ENCODE peak calls at places on chromosomes 3 and 15, in seven cellular contexts. One of them, this sample, is unnamed.

GRCh38 chr3:148534089-148534988 is 163.4 kb upstream of the AGTR1 start:
- DNase-seq in NCI-H146: no peak
- DNase-seq in activated gamma-delta T cell treated with Interleukin-2 at 50 U/mL for 16 hours: no peak
- DNase-seq in A549: no peak
- DNase-seq in HFFc6: no peak
- DNase-seq in HTR-8/SVneo: no peak
- DNase-seq in hepatocyte: no peak
- DNase-seq in this sample: no peak

GRCh38 chr15:44662478-44663409 is 718 bp downstream of the SPG11 start:
- DNase-seq in A549: peak
- DNase-seq in NCI-H146: peak
- DNase-seq in HTR-8/SVneo: peak
- DNase-seq in HFFc6: peak
- DNase-seq in hepatocyte: peak
- DNase-seq in activated gamma-delta T cell treated with Interleukin-2 at 50 U/mL for 16 hours: peak
- DNase-seq in this sample: peak

GRCh38 chr3:100042144-100042543 is 72.2 kb downstream of the FILIP1L start:
- DNase-seq in activated gamma-delta T cell treated with Interleukin-2 at 50 U/mL for 16 hours: no peak
- DNase-seq in NCI-H146: no peak
- DNase-seq in HFFc6: peak
- DNase-seq in HTR-8/SVneo: no peak
- DNase-seq in A549: no peak
- DNase-seq in hepatocyte: peak
- DNase-seq in this sample: no peak

GRCh38 chr3:80285370-80285769 is 517.6 kb upstream of the ROBO1 start:
- DNase-seq in hepatocyte: peak
- DNase-seq in A549: no peak
- DNase-seq in NCI-H146: no peak
- DNase-seq in HTR-8/SVneo: peak
- DNase-seq in HFFc6: no peak
- DNase-seq in activated gamma-delta T cell treated with Interleukin-2 at 50 U/mL for 16 hours: no peak
- DNase-seq in this sample: no peak

GRCh38 chr3:146557745-146558144 is 13.3 kb upstream of the PLSCR1 start:
- DNase-seq in NCI-H146: no peak
- DNase-seq in hepatocyte: no peak
- DNase-seq in HFFc6: no peak
- DNase-seq in HTR-8/SVneo: no peak
- DNase-seq in activated gamma-delta T cell treated with Interleukin-2 at 50 U/mL for 16 hours: no peak
- DNase-seq in A549: no peak
- DNase-seq in this sample: no peak

GRCh38 chr15:84790676-84791075 is 26.5 kb upstream of the ALPK3 start:
- DNase-seq in A549: no peak
- DNase-seq in hepatocyte: no peak
- DNase-seq in NCI-H146: no peak
- DNase-seq in HFFc6: no peak
- DNase-seq in HTR-8/SVneo: no peak
- DNase-seq in activated gamma-delta T cell treated with Interleukin-2 at 50 U/mL for 16 hours: no peak
- DNase-seq in this sample: no peak

GRCh38 chr15:96324900-96325299 is 5.6 kb upstream of the NR2F2 start:
- DNase-seq in NCI-H146: no peak
- DNase-seq in activated gamma-delta T cell treated with Interleukin-2 at 50 U/mL for 16 hours: no peak
- DNase-seq in A549: no peak
- DNase-seq in hepatocyte: no peak
- DNase-seq in HFFc6: no peak
- DNase-seq in HTR-8/SVneo: no peak
- DNase-seq in this sample: no peak

GRCh38 chr3:150371741-150372254 is 36.3 kb upstream of the TSC22D2 start:
- DNase-seq in A549: peak
- DNase-seq in hepatocyte: peak
- DNase-seq in HFFc6: peak
- DNase-seq in NCI-H146: no peak
- DNase-seq in HTR-8/SVneo: peak
- DNase-seq in activated gamma-delta T cell treated with Interleukin-2 at 50 U/mL for 16 hours: no peak
- DNase-seq in this sample: peak

GRCh38 chr3:32592696-32593353 is 22.2 kb upstream of the DYNC1LI1 start:
- DNase-seq in HFFc6: no peak
- DNase-seq in hepatocyte: no peak
- DNase-seq in HTR-8/SVneo: no peak
- DNase-seq in activated gamma-delta T cell treated with Interleukin-2 at 50 U/mL for 16 hours: no peak
- DNase-seq in A549: no peak
- DNase-seq in NCI-H146: no peak
- DNase-seq in this sample: no peak

GRCh38 chr3:62529230-62529629 is 155.9 kb upstream of the FEZF2 start:
- DNase-seq in HTR-8/SVneo: no peak
- DNase-seq in activated gamma-delta T cell treated with Interleukin-2 at 50 U/mL for 16 hours: no peak
- DNase-seq in HFFc6: no peak
- DNase-seq in A549: no peak
- DNase-seq in hepatocyte: peak
- DNase-seq in NCI-H146: no peak
- DNase-seq in this sample: peak

GRCh38 chr3:169268942-169269460 is 394.5 kb downstream of the MECOM start:
- DNase-seq in NCI-H146: no peak
- DNase-seq in HFFc6: no peak
- DNase-seq in A549: no peak
- DNase-seq in activated gamma-delta T cell treated with Interleukin-2 at 50 U/mL for 16 hours: no peak
- DNase-seq in hepatocyte: no peak
- DNase-seq in HTR-8/SVneo: no peak
- DNase-seq in this sample: no peak

GRCh38 chr3:151428386-151428785 is 32.5 kb downstream of the IGSF10 start:
- DNase-seq in HTR-8/SVneo: no peak
- DNase-seq in hepatocyte: no peak
- DNase-seq in HFFc6: no peak
- DNase-seq in A549: no peak
- DNase-seq in activated gamma-delta T cell treated with Interleukin-2 at 50 U/mL for 16 hours: no peak
- DNase-seq in NCI-H146: no peak
- DNase-seq in this sample: no peak

GRCh38 chr3:101780661-101781060 is 1.6 kb downstream of the NXPE3 start:
- DNase-seq in NCI-H146: no peak
- DNase-seq in activated gamma-delta T cell treated with Interleukin-2 at 50 U/mL for 16 hours: no peak
- DNase-seq in HTR-8/SVneo: peak
- DNase-seq in A549: peak
- DNase-seq in HFFc6: peak
- DNase-seq in hepatocyte: peak
- DNase-seq in this sample: no peak

GRCh38 chr3:23442598-23443383 is 239.7 kb downstream of the UBE2E2 start:
- DNase-seq in hepatocyte: peak
- DNase-seq in NCI-H146: no peak
- DNase-seq in HFFc6: peak
- DNase-seq in A549: no peak
- DNase-seq in activated gamma-delta T cell treated with Interleukin-2 at 50 U/mL for 16 hours: no peak
- DNase-seq in HTR-8/SVneo: no peak
- DNase-seq in this sample: peak

GRCh38 chr3:7999363-7999762 is 502.3 kb upstream of the LMCD1 start:
- DNase-seq in HFFc6: no peak
- DNase-seq in hepatocyte: no peak
- DNase-seq in HTR-8/SVneo: no peak
- DNase-seq in NCI-H146: peak
- DNase-seq in activated gamma-delta T cell treated with Interleukin-2 at 50 U/mL for 16 hours: no peak
- DNase-seq in A549: no peak
- DNase-seq in this sample: no peak

GRCh38 chr15:66269326-66270090 is 16.0 kb upstream of the MEGF11 start:
- DNase-seq in hepatocyte: peak
- DNase-seq in activated gamma-delta T cell treated with Interleukin-2 at 50 U/mL for 16 hours: no peak
- DNase-seq in HFFc6: peak
- DNase-seq in NCI-H146: peak
- DNase-seq in HTR-8/SVneo: peak
- DNase-seq in A549: no peak
- DNase-seq in this sample: peak

GRCh38 chr15:52857937-52858336 is 67.8 kb upstream of the ONECUT1 start:
- DNase-seq in hepatocyte: no peak
- DNase-seq in HFFc6: no peak
- DNase-seq in activated gamma-delta T cell treated with Interleukin-2 at 50 U/mL for 16 hours: no peak
- DNase-seq in A549: no peak
- DNase-seq in NCI-H146: no peak
- DNase-seq in HTR-8/SVneo: peak
- DNase-seq in this sample: no peak

GRCh38 chr3:98513136-98513535 is 9.6 kb downstream of the CLDND1 start:
- DNase-seq in HTR-8/SVneo: peak
- DNase-seq in NCI-H146: no peak
- DNase-seq in A549: no peak
- DNase-seq in HFFc6: no peak
- DNase-seq in hepatocyte: no peak
- DNase-seq in activated gamma-delta T cell treated with Interleukin-2 at 50 U/mL for 16 hours: no peak
- DNase-seq in this sample: peak

GRCh38 chr3:177294221-177294620 is 96.9 kb upstream of the TBL1XR1 start:
- DNase-seq in HTR-8/SVneo: no peak
- DNase-seq in NCI-H146: no peak
- DNase-seq in hepatocyte: peak
- DNase-seq in activated gamma-delta T cell treated with Interleukin-2 at 50 U/mL for 16 hours: no peak
- DNase-seq in A549: no peak
- DNase-seq in HFFc6: peak
- DNase-seq in this sample: peak

GRCh38 chr3:31091748-31092147 is 197.3 kb upstream of the GADL1 start:
- DNase-seq in activated gamma-delta T cell treated with Interleukin-2 at 50 U/mL for 16 hours: no peak
- DNase-seq in HTR-8/SVneo: no peak
- DNase-seq in NCI-H146: no peak
- DNase-seq in A549: no peak
- DNase-seq in hepatocyte: no peak
- DNase-seq in HFFc6: no peak
- DNase-seq in this sample: no peak

GRCh38 chr15:64311566-64311965 is 44.4 kb downstream of the CSNK1G1 start:
- DNase-seq in NCI-H146: no peak
- DNase-seq in hepatocyte: no peak
- DNase-seq in HTR-8/SVneo: no peak
- DNase-seq in HFFc6: no peak
- DNase-seq in activated gamma-delta T cell treated with Interleukin-2 at 50 U/mL for 16 hours: no peak
- DNase-seq in A549: no peak
- DNase-seq in this sample: no peak

GRCh38 chr3:50971487-50971924 is 296.8 kb downstream of the DOCK3 start:
- DNase-seq in HFFc6: peak
- DNase-seq in A549: peak
- DNase-seq in HTR-8/SVneo: peak
- DNase-seq in NCI-H146: peak
- DNase-seq in activated gamma-delta T cell treated with Interleukin-2 at 50 U/mL for 16 hours: peak
- DNase-seq in hepatocyte: peak
- DNase-seq in this sample: peak

GRCh38 chr15:91548588-91548987 is 304.9 kb upstream of the SLCO3A1 start:
- DNase-seq in NCI-H146: no peak
- DNase-seq in HFFc6: no peak
- DNase-seq in activated gamma-delta T cell treated with Interleukin-2 at 50 U/mL for 16 hours: no peak
- DNase-seq in HTR-8/SVneo: no peak
- DNase-seq in A549: no peak
- DNase-seq in hepatocyte: no peak
- DNase-seq in this sample: no peak

GRCh38 chr3:137172703-137173102 is 214.9 kb downstream of the IL20RB start:
- DNase-seq in activated gamma-delta T cell treated with Interleukin-2 at 50 U/mL for 16 hours: no peak
- DNase-seq in HFFc6: no peak
- DNase-seq in HTR-8/SVneo: no peak
- DNase-seq in hepatocyte: no peak
- DNase-seq in A549: no peak
- DNase-seq in NCI-H146: no peak
- DNase-seq in this sample: no peak

GRCh38 chr3:123291404-123291803 is 89.7 kb downstream of the SEC22A start:
- DNase-seq in NCI-H146: no peak
- DNase-seq in HFFc6: no peak
- DNase-seq in activated gamma-delta T cell treated with Interleukin-2 at 50 U/mL for 16 hours: no peak
- DNase-seq in HTR-8/SVneo: no peak
- DNase-seq in A549: no peak
- DNase-seq in hepatocyte: no peak
- DNase-seq in this sample: no peak

GRCh38 chr15:38128389-38128788 is 124.2 kb upstream of the SPRED1 start:
- DNase-seq in NCI-H146: no peak
- DNase-seq in A549: no peak
- DNase-seq in HTR-8/SVneo: no peak
- DNase-seq in HFFc6: no peak
- DNase-seq in activated gamma-delta T cell treated with Interleukin-2 at 50 U/mL for 16 hours: no peak
- DNase-seq in hepatocyte: peak
- DNase-seq in this sample: no peak

GRCh38 chr3:50616003-50616769 is 765 bp upstream of the MAPKAPK3 start:
- DNase-seq in HTR-8/SVneo: peak
- DNase-seq in A549: peak
- DNase-seq in hepatocyte: peak
- DNase-seq in NCI-H146: peak
- DNase-seq in activated gamma-delta T cell treated with Interleukin-2 at 50 U/mL for 16 hours: peak
- DNase-seq in HFFc6: peak
- DNase-seq in this sample: peak

GRCh38 chr15:65249641-65250040 is 37.0 kb downstream of the PARP16 start:
- DNase-seq in A549: no peak
- DNase-seq in HFFc6: no peak
- DNase-seq in activated gamma-delta T cell treated with Interleukin-2 at 50 U/mL for 16 hours: no peak
- DNase-seq in NCI-H146: no peak
- DNase-seq in HTR-8/SVneo: no peak
- DNase-seq in hepatocyte: no peak
- DNase-seq in this sample: no peak

GRCh38 chr3:157130138-157130880 is 29.6 kb downstream of the CCNL1 start:
- DNase-seq in HFFc6: peak
- DNase-seq in activated gamma-delta T cell treated with Interleukin-2 at 50 U/mL for 16 hours: peak
- DNase-seq in HTR-8/SVneo: peak
- DNase-seq in hepatocyte: peak
- DNase-seq in A549: peak
- DNase-seq in NCI-H146: peak
- DNase-seq in this sample: peak

GRCh38 chr3:194688207-194688711 is 2.6 kb downstream of the FAM43A start:
- DNase-seq in hepatocyte: peak
- DNase-seq in HFFc6: no peak
- DNase-seq in activated gamma-delta T cell treated with Interleukin-2 at 50 U/mL for 16 hours: peak
- DNase-seq in A549: no peak
- DNase-seq in HTR-8/SVneo: peak
- DNase-seq in NCI-H146: no peak
- DNase-seq in this sample: no peak

GRCh38 chr3:61425356-61425755 is 136.0 kb upstream of the PTPRG start:
- DNase-seq in HTR-8/SVneo: no peak
- DNase-seq in hepatocyte: no peak
- DNase-seq in activated gamma-delta T cell treated with Interleukin-2 at 50 U/mL for 16 hours: no peak
- DNase-seq in HFFc6: no peak
- DNase-seq in A549: no peak
- DNase-seq in NCI-H146: no peak
- DNase-seq in this sample: no peak

GRCh38 chr3:124248471-124249028 is 256.6 kb upstream of the ROPN1 start:
- DNase-seq in HTR-8/SVneo: peak
- DNase-seq in A549: peak
- DNase-seq in activated gamma-delta T cell treated with Interleukin-2 at 50 U/mL for 16 hours: no peak
- DNase-seq in HFFc6: peak
- DNase-seq in NCI-H146: no peak
- DNase-seq in hepatocyte: peak
- DNase-seq in this sample: no peak

GRCh38 chr15:40737048-40737447 is 18.0 kb downstream of the RMDN3 start:
- DNase-seq in hepatocyte: no peak
- DNase-seq in HFFc6: no peak
- DNase-seq in activated gamma-delta T cell treated with Interleukin-2 at 50 U/mL for 16 hours: no peak
- DNase-seq in NCI-H146: no peak
- DNase-seq in HTR-8/SVneo: no peak
- DNase-seq in A549: no peak
- DNase-seq in this sample: no peak

GRCh38 chr3:5347486-5347885 is 160.0 kb downstream of the EDEM1 start:
- DNase-seq in A549: no peak
- DNase-seq in HTR-8/SVneo: no peak
- DNase-seq in NCI-H146: no peak
- DNase-seq in activated gamma-delta T cell treated with Interleukin-2 at 50 U/mL for 16 hours: no peak
- DNase-seq in hepatocyte: no peak
- DNase-seq in HFFc6: no peak
- DNase-seq in this sample: no peak

GRCh38 chr15:60350121-60350520 is 47.7 kb downstream of the ANXA2 start:
- DNase-seq in NCI-H146: no peak
- DNase-seq in A549: no peak
- DNase-seq in HFFc6: no peak
- DNase-seq in hepatocyte: no peak
- DNase-seq in HTR-8/SVneo: no peak
- DNase-seq in activated gamma-delta T cell treated with Interleukin-2 at 50 U/mL for 16 hours: no peak
- DNase-seq in this sample: no peak

GRCh38 chr3:8629151-8630021 is 15.2 kb downstream of the SSUH2 start:
- DNase-seq in activated gamma-delta T cell treated with Interleukin-2 at 50 U/mL for 16 hours: no peak
- DNase-seq in HTR-8/SVneo: peak
- DNase-seq in hepatocyte: peak
- DNase-seq in A549: peak
- DNase-seq in HFFc6: peak
- DNase-seq in NCI-H146: no peak
- DNase-seq in this sample: peak

GRCh38 chr3:68705695-68706429 is 226.5 kb downstream of the TAFA4 start:
- DNase-seq in A549: no peak
- DNase-seq in activated gamma-delta T cell treated with Interleukin-2 at 50 U/mL for 16 hours: no peak
- DNase-seq in NCI-H146: no peak
- DNase-seq in HTR-8/SVneo: no peak
- DNase-seq in HFFc6: no peak
- DNase-seq in hepatocyte: peak
- DNase-seq in this sample: no peak

GRCh38 chr3:128167646-128167972 is 14.3 kb downstream of the EEFSEC start:
- DNase-seq in A549: no peak
- DNase-seq in hepatocyte: no peak
- DNase-seq in HTR-8/SVneo: no peak
- DNase-seq in NCI-H146: no peak
- DNase-seq in HFFc6: no peak
- DNase-seq in activated gamma-delta T cell treated with Interleukin-2 at 50 U/mL for 16 hours: no peak
- DNase-seq in this sample: no peak

This sample was measured in Calu3.